ENCODE peak calls at places on chromosome 22, in six cellular contexts. One of them, this sample, is unnamed.

GRCh38 chr22:16972311-16972710 is 35.7 kb downstream of the GAB4 start:
- DNase-seq in IMR-90: no peak
- DNase-seq in mesenchymal stem cell: no peak
- DNase-seq in neuronal stem cell: no peak
- DNase-seq in H9: no peak
- DNase-seq in H1: no peak
- DNase-seq in this sample: no peak

GRCh38 chr22:35921777-35922176 is 106.8 kb downstream of the RBFOX2 start:
- DNase-seq in IMR-90: peak
- DNase-seq in mesenchymal stem cell: peak
- DNase-seq in neuronal stem cell: peak
- DNase-seq in H9: peak
- DNase-seq in H1: peak
- DNase-seq in this sample: peak

GRCh38 chr22:18968011-18968749 is 32.1 kb upstream of the PRODH start:
- DNase-seq in IMR-90: peak
- DNase-seq in mesenchymal stem cell: peak
- DNase-seq in neuronal stem cell: peak
- DNase-seq in H9: peak
- DNase-seq in H1: peak
- DNase-seq in this sample: peak

GRCh38 chr22:46003271-46004091 is 26.5 kb upstream of the WNT7B start:
- DNase-seq in IMR-90: no peak
- DNase-seq in mesenchymal stem cell: no peak
- DNase-seq in neuronal stem cell: no peak
- DNase-seq in H9: no peak
- DNase-seq in H1: no peak
- DNase-seq in this sample: no peak

GRCh38 chr22:20095521-20095920 is 15.5 kb downstream of the DGCR8 start:
- DNase-seq in IMR-90: no peak
- DNase-seq in mesenchymal stem cell: no peak
- DNase-seq in neuronal stem cell: no peak
- DNase-seq in H9: no peak
- DNase-seq in H1: no peak
- DNase-seq in this sample: no peak

GRCh38 chr22:20964090-20964798 is 2.8 kb upstream of the AIFM3 start:
- DNase-seq in IMR-90: no peak
- DNase-seq in mesenchymal stem cell: no peak
- DNase-seq in neuronal stem cell: no peak
- DNase-seq in H9: no peak
- DNase-seq in H1: no peak
- DNase-seq in this sample: no peak

GRCh38 chr22:21026783-21027692 is 5.3 kb downstream of the SLC7A4 start:
- DNase-seq in IMR-90: peak
- DNase-seq in mesenchymal stem cell: no peak
- DNase-seq in neuronal stem cell: no peak
- DNase-seq in H9: no peak
- DNase-seq in H1: no peak
- DNase-seq in this sample: peak

GRCh38 chr22:49966716-49967332 is 6.3 kb downstream of the PIM3 start:
- DNase-seq in IMR-90: no peak
- DNase-seq in mesenchymal stem cell: peak
- DNase-seq in neuronal stem cell: no peak
- DNase-seq in H9: peak
- DNase-seq in H1: peak
- DNase-seq in this sample: peak

GRCh38 chr22:38938221-38938620 is 19.2 kb upstream of the APOBEC3A start:
- DNase-seq in IMR-90: no peak
- DNase-seq in mesenchymal stem cell: no peak
- DNase-seq in neuronal stem cell: no peak
- DNase-seq in H9: no peak
- DNase-seq in H1: no peak
- DNase-seq in this sample: no peak

GRCh38 chr22:32649515-32650200 is 151.8 kb upstream of the TIMP3 start:
- DNase-seq in IMR-90: peak
- DNase-seq in mesenchymal stem cell: peak
- DNase-seq in neuronal stem cell: no peak
- DNase-seq in H9: no peak
- DNase-seq in H1: no peak
- DNase-seq in this sample: no peak
- H2AFZ ChIP-seq in IMR-90: peak
- H2AFZ ChIP-seq in mesenchymal stem cell: no peak
- H2AFZ ChIP-seq in neuronal stem cell: no peak
- H2AFZ ChIP-seq in H9: no peak
- H2AFZ ChIP-seq in H1: no peak
- H2AFZ ChIP-seq in this sample: no peak

DNA sequence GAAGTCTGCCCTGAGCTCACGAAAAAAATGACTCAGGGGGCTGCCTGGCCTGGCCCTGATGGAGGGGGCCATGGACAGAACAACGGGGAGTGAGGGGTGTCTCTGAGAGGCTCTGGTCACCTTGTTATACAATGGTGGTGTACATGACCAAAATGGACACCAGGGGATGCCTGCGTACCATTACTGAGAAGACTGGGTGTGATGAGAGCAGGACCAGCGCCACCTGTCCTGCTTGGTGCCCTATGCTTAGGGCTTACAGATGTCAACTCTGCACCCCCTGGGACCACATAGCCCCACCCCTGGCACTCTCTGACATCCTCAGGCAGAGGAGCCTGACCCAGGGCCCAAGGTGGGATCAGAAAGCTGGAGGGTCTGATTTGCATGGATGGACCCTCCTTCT is 104.8 kb downstream of the ZNF280B start:
- DNase-seq in IMR-90: no peak
- DNase-seq in mesenchymal stem cell: no peak
- DNase-seq in neuronal stem cell: no peak
- DNase-seq in H9: no peak
- DNase-seq in H1: no peak
- DNase-seq in this sample: no peak
- H3K4ac ChIP-seq in IMR-90: no peak
- H3K4ac ChIP-seq in mesenchymal stem cell: no peak
- H3K4ac ChIP-seq in neuronal stem cell: no peak
- H3K4ac ChIP-seq in H9: no peak
- H3K4ac ChIP-seq in H1: no peak
- H3K4ac ChIP-seq in this sample: no peak

GRCh38 chr22:37491559-37492427 is 5.6 kb upstream of the MFNG start:
- DNase-seq in IMR-90: no peak
- DNase-seq in mesenchymal stem cell: no peak
- DNase-seq in neuronal stem cell: no peak
- DNase-seq in H9: no peak
- DNase-seq in H1: no peak
- DNase-seq in this sample: no peak

GRCh38 chr22:37488337-37489135 is 2.4 kb upstream of the MFNG start:
- DNase-seq in IMR-90: no peak
- DNase-seq in mesenchymal stem cell: no peak
- DNase-seq in neuronal stem cell: no peak
- DNase-seq in H9: no peak
- DNase-seq in H1: no peak
- DNase-seq in this sample: no peak

GRCh38 chr22:37489994-37490393 is 3.8 kb upstream of the MFNG start:
- DNase-seq in IMR-90: no peak
- DNase-seq in mesenchymal stem cell: no peak
- DNase-seq in neuronal stem cell: no peak
- DNase-seq in H9: no peak
- DNase-seq in H1: no peak
- DNase-seq in this sample: no peak

GRCh38 chr22:37492428-37493344 is 6.5 kb upstream of the MFNG start:
- DNase-seq in IMR-90: peak
- DNase-seq in mesenchymal stem cell: peak
- DNase-seq in neuronal stem cell: peak
- DNase-seq in H9: peak
- DNase-seq in H1: peak
- DNase-seq in this sample: peak

GRCh38 chr22:37491106-37491505 is 4.9 kb upstream of the MFNG start:
- DNase-seq in IMR-90: no peak
- DNase-seq in mesenchymal stem cell: no peak
- DNase-seq in neuronal stem cell: no peak
- DNase-seq in H9: no peak
- DNase-seq in H1: no peak
- DNase-seq in this sample: no peak
- H4K91ac ChIP-seq in IMR-90: no peak
- H4K91ac ChIP-seq in mesenchymal stem cell: no peak
- H4K91ac ChIP-seq in neuronal stem cell: no peak
- H4K91ac ChIP-seq in H9: no peak
- H4K91ac ChIP-seq in H1: no peak
- H4K91ac ChIP-seq in this sample: no peak

GRCh38 chr22:41687901-41688364 is 734 bp downstream of the SNU13 start:
- DNase-seq in IMR-90: peak
- DNase-seq in mesenchymal stem cell: peak
- DNase-seq in neuronal stem cell: no peak
- DNase-seq in H9: no peak
- DNase-seq in H1: no peak
- DNase-seq in this sample: peak
- H2AFZ ChIP-seq in IMR-90: peak
- H2AFZ ChIP-seq in mesenchymal stem cell: no peak
- H2AFZ ChIP-seq in neuronal stem cell: peak
- H2AFZ ChIP-seq in H9: no peak
- H2AFZ ChIP-seq in H1: no peak
- H2AFZ ChIP-seq in this sample: peak

GRCh38 chr22:23529166-23530103 is 50.7 kb downstream of the IGLL1 start:
- DNase-seq in IMR-90: no peak
- DNase-seq in mesenchymal stem cell: no peak
- DNase-seq in neuronal stem cell: no peak
- DNase-seq in H9: peak
- DNase-seq in H1: no peak
- DNase-seq in this sample: no peak

GRCh38 chr22:23526588-23527315 is 53.3 kb downstream of the IGLL1 start:
- DNase-seq in IMR-90: no peak
- DNase-seq in mesenchymal stem cell: no peak
- DNase-seq in neuronal stem cell: no peak
- DNase-seq in H9: no peak
- DNase-seq in H1: no peak
- DNase-seq in this sample: no peak

GRCh38 chr22:23530106-23530505 is 50.0 kb downstream of the IGLL1 start:
- DNase-seq in IMR-90: no peak
- DNase-seq in mesenchymal stem cell: no peak
- DNase-seq in neuronal stem cell: no peak
- DNase-seq in H9: peak
- DNase-seq in H1: no peak
- DNase-seq in this sample: no peak

GRCh38 chr22:23525510-23525909 is 54.6 kb downstream of the IGLL1 start:
- DNase-seq in IMR-90: no peak
- DNase-seq in mesenchymal stem cell: no peak
- DNase-seq in neuronal stem cell: no peak
- DNase-seq in H9: no peak
- DNase-seq in H1: no peak
- DNase-seq in this sample: peak

DNA sequence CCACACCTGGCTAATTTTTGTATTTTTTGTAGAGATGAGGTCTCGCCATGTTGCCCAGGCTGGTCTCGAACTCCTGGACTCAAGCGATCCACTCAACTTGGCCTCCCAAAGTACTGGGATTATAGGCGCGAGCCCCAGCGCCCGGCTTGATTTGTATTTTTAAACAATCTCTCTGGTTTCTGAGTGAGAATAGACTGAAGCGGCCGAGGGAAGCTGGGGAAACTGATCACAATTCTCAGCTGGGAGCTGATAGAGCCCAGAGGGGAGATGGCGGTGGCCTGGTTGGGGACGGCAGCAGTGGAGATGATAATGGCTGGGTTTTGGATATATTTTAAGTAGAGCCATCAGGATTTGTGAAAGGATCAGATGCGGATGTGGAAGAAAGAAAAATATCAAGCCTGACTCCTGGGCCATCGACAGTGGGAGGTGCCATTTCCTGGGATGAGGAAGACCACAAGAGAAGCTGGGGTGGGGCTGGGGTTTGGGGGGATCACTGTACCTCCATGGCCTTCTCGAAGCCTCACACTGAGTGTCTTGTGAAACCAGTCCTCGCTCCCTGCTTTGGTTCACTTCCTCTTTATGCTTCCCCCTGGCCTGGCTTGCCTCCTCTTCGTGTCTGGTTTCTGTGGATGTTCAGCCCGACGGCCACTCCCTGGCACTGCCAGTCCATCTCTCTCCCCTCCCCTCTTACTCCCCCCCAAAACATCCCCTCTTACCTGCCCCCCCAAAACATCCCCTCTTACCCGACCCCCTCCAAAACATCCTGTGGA is 51.9 kb downstream of the IGLL1 start:
- DNase-seq in IMR-90: no peak
- DNase-seq in mesenchymal stem cell: no peak
- DNase-seq in neuronal stem cell: no peak
- DNase-seq in H9: no peak
- DNase-seq in H1: no peak
- DNase-seq in this sample: no peak
- H3K4ac ChIP-seq in IMR-90: no peak
- H3K4ac ChIP-seq in mesenchymal stem cell: no peak
- H3K4ac ChIP-seq in neuronal stem cell: no peak
- H3K4ac ChIP-seq in H9: no peak
- H3K4ac ChIP-seq in H1: no peak
- H3K4ac ChIP-seq in this sample: no peak

GRCh38 chr22:26778372-26778771 is 121.0 kb downstream of the MIAT start:
- DNase-seq in IMR-90: no peak
- DNase-seq in mesenchymal stem cell: no peak
- DNase-seq in neuronal stem cell: no peak
- DNase-seq in H9: no peak
- DNase-seq in H1: no peak
- DNase-seq in this sample: no peak
- H4K91ac ChIP-seq in IMR-90: no peak
- H4K91ac ChIP-seq in mesenchymal stem cell: no peak
- H4K91ac ChIP-seq in neuronal stem cell: no peak
- H4K91ac ChIP-seq in H9: no peak
- H4K91ac ChIP-seq in H1: no peak
- H4K91ac ChIP-seq in this sample: peak

This sample was measured in trophoblast cell.